ENCODE peak calls at places on chromosomes 16 and 17, in seven cellular contexts. N is SK-N-SH, K is endothelial cell of umbilical vein, X is NCI-H2171 treated with DMSO at 0.1 percent for 48 hours, G is GM10248, P is choroid plexus epithelial cell, B is fibroblast of mammary gland. L is an unnamed sample.

GRCh38 chr17:28812136-28812979 is 30.2 kb downstream of the FAM222B start:
- DNase-seq in N (peak), K (peak), X (peak), G (peak), P (peak), B (peak), L (peak)

GRCh38 chr16:56475226-56475625 is 23.9 kb downstream of the OGFOD1 start:
- DNase-seq in N (no peak), K (no peak), X (no peak), G (no peak), P (peak), B (no peak), L (no peak)

GRCh38 chr16:84514874-84515835 is 10.7 kb upstream of the MEAK7 start:
- DNase-seq in N (no peak), K (no peak), X (no peak), G (peak), P (no peak), B (no peak), L (no peak)

GRCh38 chr16:14423344-14423743 is 206.7 kb downstream of the PARN start:
- DNase-seq in N (no peak), K (no peak), X (no peak), G (no peak), P (no peak), B (peak), L (no peak)

GRCh38 chr16:80656731-80657150 is 115.9 kb downstream of the DYNLRB2 start:
- DNase-seq in N (no peak), K (no peak), X (no peak), G (peak), P (no peak), B (no peak), L (peak)

GRCh38 chr16:23013484-23013883 is 135.8 kb downstream of the USP31 start:
- DNase-seq in N (no peak), K (peak), X (no peak), G (no peak), P (peak), B (peak), L (peak)

GRCh38 chr16:89764711-89765201 is 43.4 kb downstream of the ZNF276 start:
- DNase-seq in N (no peak), K (no peak), X (no peak), G (peak), P (peak), B (no peak), L (no peak)

GRCh38 chr17:39139137-39139516 is 12.3 kb downstream of the PLXDC1 start:
- DNase-seq in N (no peak), K (no peak), X (no peak), G (no peak), P (peak), B (peak), L (no peak)

GRCh38 chr17:27481327-27481726 is 25.1 kb downstream of the KSR1 start:
- DNase-seq in N (no peak), K (no peak), X (no peak), G (peak), P (no peak), B (no peak), L (peak)

GRCh38 chr17:51461578-51462004 is 201.2 kb downstream of the UTP18 start:
- DNase-seq in N (peak), K (peak), X (peak), G (peak), P (peak), B (peak), L (peak)

GRCh38 chr16:82627811-82628339 is 1.1 kb downstream of the CDH13 start:
- DNase-seq in N (no peak), K (peak), X (no peak), G (no peak), P (no peak), B (no peak), L (no peak)

GRCh38 chr16:77974883-77975282 is 47.5 kb upstream of the CLEC3A start:
- DNase-seq in N (no peak), K (no peak), X (no peak), G (no peak), P (peak), B (no peak), L (peak)

GRCh38 chr16:88628512-88628974 is 9.8 kb upstream of the IL17C start:
- DNase-seq in N (peak), K (peak), X (no peak), G (no peak), P (peak), B (no peak), L (peak)

GRCh38 chr17:444879-445454 is 92.4 kb upstream of the RPH3AL start:
- DNase-seq in N (no peak), K (no peak), X (no peak), G (no peak), P (no peak), B (no peak), L (no peak)

GRCh38 chr16:87202346-87202745 is 114.8 kb downstream of the C16orf95 start:
- DNase-seq in N (no peak), K (no peak), X (no peak), G (no peak), P (peak), B (peak), L (no peak)

GRCh38 chr16:49755291-49755611 is 100.7 kb downstream of the ZNF423 start:
- DNase-seq in N (peak), K (peak), X (no peak), G (no peak), P (peak), B (peak), L (peak)

GRCh38 chr17:10294162-10294561 is 78.6 kb downstream of the MYH13 start:
- DNase-seq in N (no peak), K (no peak), X (no peak), G (peak), P (no peak), B (no peak), L (no peak)

GRCh38 chr16:62035115-62036092 is 834 bp downstream of the CDH8 start:
- DNase-seq in N (peak), K (no peak), X (no peak), G (no peak), P (no peak), B (no peak), L (no peak)

GRCh38 chr17:55693244-55694216 is 29.1 kb downstream of the TMEM100 start:
- DNase-seq in N (peak), K (no peak), X (no peak), G (no peak), P (peak), B (peak), L (no peak)